ENCODE peak calls at places on chromosomes 16 and 17, in six cellular contexts. O is hepatocyte, Z is fibroblast of mammary gland, A is cardiac muscle cell, U is astrocyte of the cerebellum, F is cardiac fibroblast. T is an unnamed sample.

GRCh38 chr17:50056961-50057330 is 1.0 kb downstream of the ITGA3 start:
- DNase-seq in O (peak), Z (peak), A (no peak), U (no peak), F (peak), T (no peak)

GRCh38 chr17:35986643-35987042 is at the start of gene CCL14:
- DNase-seq in O (no peak), Z (no peak), A (no peak), U (no peak), F (no peak), T (no peak)

GRCh38 chr17:60077226-60077625 is 1.5 kb downstream of the HEATR6 start:
- DNase-seq in O (no peak), Z (no peak), A (no peak), U (no peak), F (peak), T (no peak)

GRCh38 chr17:58377005-58377660 is 25.1 kb upstream of the SUPT4H1 start:
- DNase-seq in O (peak), Z (no peak), A (no peak), U (no peak), F (no peak), T (no peak)

GRCh38 chr16:49755291-49755611 is 100.7 kb downstream of the ZNF423 start:
- DNase-seq in O (peak), Z (peak), A (peak), U (peak), F (peak), T (peak)

GRCh38 chr16:67549240-67549639 is 13.1 kb upstream of the CTCF start:
- DNase-seq in O (no peak), Z (no peak), A (no peak), U (no peak), F (no peak), T (no peak)

GRCh38 chr16:63744077-63744874 is 1377.6 kb downstream of the CDH11 start:
- DNase-seq in O (no peak), Z (no peak), A (no peak), U (no peak), F (no peak), T (no peak)

GRCh38 chr16:84765606-84766580 is 53.9 kb upstream of the CRISPLD2 start:
- DNase-seq in O (no peak), Z (no peak), A (no peak), U (no peak), F (no peak), T (no peak)

GRCh38 chr16:78665373-78665772 is 565.9 kb downstream of the WWOX start:
- DNase-seq in O (peak), Z (peak), A (peak), U (no peak), F (peak), T (no peak)

GRCh38 chr17:28777178-28777577 is 33.4 kb downstream of the TRAF4 start:
- DNase-seq in O (no peak), Z (no peak), A (no peak), U (no peak), F (no peak), T (no peak)

GRCh38 chr16:69669577-69669976 is 56.8 kb downstream of the NQO1 start:
- DNase-seq in O (peak), Z (peak), A (no peak), U (no peak), F (peak), T (no peak)

GRCh38 chr16:28494141-28494851 is at the start of gene APOBR:
- DNase-seq in O (no peak), Z (no peak), A (no peak), U (no peak), F (no peak), T (no peak)

GRCh38 chr16:84898447-84898846 is 78.7 kb downstream of the CRISPLD2 start:
- DNase-seq in O (no peak), Z (peak), A (no peak), U (no peak), F (no peak), T (no peak)

GRCh38 chr17:17940451-17940911 is 31.7 kb downstream of the TOM1L2 start:
- DNase-seq in O (no peak), Z (peak), A (no peak), U (peak), F (peak), T (no peak)

GRCh38 chr16:50297301-50298074 is 31.1 kb downstream of the ADCY7 start:
- DNase-seq in O (no peak), Z (no peak), A (no peak), U (no peak), F (no peak), T (no peak)

GRCh38 chr16:11595908-11596504 is 9.3 kb upstream of the LITAF start:
- DNase-seq in O (no peak), Z (no peak), A (no peak), U (no peak), F (no peak), T (no peak)

GRCh38 chr16:29710227-29711219 is 31.5 kb downstream of the QPRT start:
- DNase-seq in O (peak), Z (peak), A (peak), U (peak), F (peak), T (no peak)

GRCh38 chr17:28407130-28407973 is 1.3 kb upstream of the SLC46A1 start:
- DNase-seq in O (peak), Z (no peak), A (no peak), U (no peak), F (no peak), T (no peak)

GRCh38 chr16:4660454-4661007 is 32.8 kb upstream of the NUDT16L1 start:
- DNase-seq in O (peak), Z (peak), A (peak), U (peak), F (peak), T (no peak)

GRCh38 chr17:44522883-44523671 is 19.9 kb upstream of the GPATCH8 start:
- DNase-seq in O (peak), Z (peak), A (peak), U (no peak), F (peak), T (no peak)

GRCh38 chr16:73527191-73527590 is 479.3 kb upstream of the ZFHX3 start:
- DNase-seq in O (no peak), Z (no peak), A (no peak), U (no peak), F (no peak), T (no peak)
- TF ChIP-seq CTCF in O (peak), Z (no peak), A (no peak), U (no peak), F (no peak), T (no peak)

GRCh38 chr17:76793775-76794174 is 55.9 kb downstream of the MFSD11 start:
- DNase-seq in O (no peak), Z (peak), A (peak), U (no peak), F (peak), T (no peak)
- TF ChIP-seq CTCF in O (no peak), Z (peak), A (peak), U (peak), F (peak), T (peak)

GRCh38 chr17:8253801-8254200 is 4.7 kb downstream of the PFAS start:
- DNase-seq in O (peak), Z (peak), A (peak), U (no peak), F (peak), T (no peak)
- TF ChIP-seq CTCF in O (peak), Z (peak), A (peak), U (no peak), F (peak), T (peak)

GRCh38 chr17:70913086-70913485 is 743.8 kb downstream of the KCNJ2 start:
- DNase-seq in O (no peak), Z (peak), A (peak), U (peak), F (peak), T (peak)
- TF ChIP-seq CTCF in O (no peak), Z (no peak), A (no peak), U (no peak), F (no peak), T (no peak)

DNA sequence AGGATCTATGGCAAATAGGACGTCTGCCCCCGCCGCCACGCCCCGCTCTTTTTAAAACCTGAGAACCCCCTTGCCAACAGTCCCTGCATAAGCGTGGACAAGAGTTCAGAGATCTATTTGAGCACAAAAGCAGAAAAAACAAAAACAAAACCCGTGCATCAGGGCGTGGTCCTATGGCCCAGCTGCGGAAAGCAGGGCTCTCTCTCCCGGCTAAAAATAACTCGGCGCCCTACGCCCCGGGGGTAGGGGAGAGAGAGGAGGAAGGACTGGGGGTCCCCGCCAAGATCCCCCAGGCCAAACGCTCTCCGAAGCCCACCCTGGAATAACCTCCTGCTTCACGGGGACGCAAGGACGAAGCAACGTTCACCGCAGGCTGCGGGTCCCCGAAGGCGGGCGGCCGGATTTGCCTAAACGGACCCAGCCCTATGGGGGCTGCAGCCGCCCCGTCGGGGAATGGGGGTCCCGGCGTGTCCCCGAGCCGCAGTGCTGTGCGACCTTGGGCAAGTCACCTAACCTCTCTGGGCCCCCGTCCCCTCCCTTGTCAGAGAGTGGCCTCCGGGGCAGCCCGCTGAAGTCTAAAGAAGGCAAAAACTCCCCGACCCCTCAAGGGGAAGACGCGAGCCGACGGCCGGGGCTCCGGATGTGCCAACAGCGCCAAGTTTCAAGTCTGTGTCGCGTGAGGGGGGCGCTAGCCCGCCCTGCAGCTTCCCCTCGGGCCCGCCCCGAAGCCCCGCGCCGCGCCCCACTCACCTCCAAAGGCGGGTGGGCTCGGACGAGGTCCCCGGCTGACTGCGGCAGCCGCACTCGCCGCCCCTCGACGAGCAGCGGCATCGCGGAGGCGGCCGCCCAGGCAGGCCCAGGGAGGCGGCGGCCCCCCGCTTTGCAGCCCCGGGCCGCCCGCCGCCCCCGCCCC is 477 bp downstream of the NTAN1 start:
- DNase-seq in O (peak), Z (peak), A (no peak), U (no peak), F (peak), T (no peak)
- TF ChIP-seq CTCF in O (peak), Z (no peak), A (no peak), U (peak), F (no peak), T (peak)

GRCh38 chr17:3691539-3692166 is 4.3 kb downstream of the P2RX5 start:
- DNase-seq in O (no peak), Z (no peak), A (no peak), U (no peak), F (no peak), T (no peak)
- TF ChIP-seq CTCF in O (no peak), Z (no peak), A (no peak), U (no peak), F (peak), T (no peak)

DNA sequence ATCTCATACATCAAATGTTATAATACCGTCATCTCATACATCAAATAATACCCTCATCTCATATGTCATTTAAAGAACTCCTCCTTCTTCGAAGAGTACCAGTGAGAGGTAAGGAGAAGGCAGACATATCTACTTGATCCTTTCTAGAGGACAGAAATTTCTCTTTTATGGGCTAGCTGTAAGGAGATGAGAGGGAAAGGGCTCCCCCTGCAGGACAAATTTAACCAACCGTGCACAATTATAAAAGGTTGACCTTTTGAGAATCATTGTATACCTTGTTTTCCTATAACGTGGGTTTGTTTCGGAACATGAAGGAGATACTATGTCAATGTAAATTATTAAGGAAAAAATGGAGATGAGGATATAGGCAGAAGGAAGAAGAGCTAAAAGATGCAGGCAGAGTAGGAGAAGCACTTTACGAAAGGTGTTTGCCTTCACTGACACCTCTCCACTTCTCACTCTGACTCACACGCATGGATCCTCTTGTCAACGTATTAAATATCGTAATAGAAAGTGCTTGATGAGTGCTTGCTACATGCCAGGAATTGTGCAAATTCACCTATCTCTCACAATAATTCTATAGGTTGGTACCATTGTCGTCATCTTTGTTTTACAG is 465.9 kb upstream of the ERCC4 start:
- DNase-seq in O (peak), Z (peak), A (no peak), U (peak), F (no peak), T (no peak)
- TF ChIP-seq CTCF in O (peak), Z (peak), A (no peak), U (peak), F (no peak), T (no peak)